ENCODE peak calls at places on chromosomes 16 and 17, in six cellular contexts. A, U, I, R, D and J are unnamed samples.

GRCh38 chr17:41211845-41212466 is 14.5 kb upstream of the KRTAP9-2 start:
- DNase-seq in R (no peak), D (peak; percentile 85), I (no peak), U (no peak), A (no peak), J (no peak)

GRCh38 chr16:81707411-81708321 is 71.4 kb upstream of the PLCG2 start:
- DNase-seq in A (no peak), U (no peak), D (peak; percentile 63), I (no peak), R (no peak), J (no peak)

GRCh38 chr17:49022391-49022941 is 25.3 kb downstream of the IGF2BP1 start:
- DNase-seq in I (no peak), R (no peak), U (no peak), A (no peak), D (peak; percentile 69), J (peak; percentile 72)

GRCh38 chr17:58278661-58279015 is 2.1 kb downstream of the MPO start:
- DNase-seq in D (no peak), U (no peak), A (peak; percentile 50), R (no peak), I (no peak), J (no peak)

GRCh38 chr17:50101346-50102163 is 6.4 kb downstream of the PDK2 start:
- DNase-seq in R (no peak), I (no peak), U (no peak), D (no peak), A (peak; percentile 50), J (peak; percentile 49)

GRCh38 chr16:28974007-28974436 is 556 bp upstream of the SPNS1 start:
- DNase-seq in D (peak; percentile 73), A (peak; percentile 57), U (no peak), R (peak; percentile 28), I (peak; percentile 51), J (no peak)

GRCh38 chr17:41331606-41332005 is 16.1 kb upstream of the KRTAP17-1 start:
- DNase-seq in R (no peak), I (no peak), D (no peak), A (no peak), U (no peak), J (no peak)

GRCh38 chr17:45313419-45313771 is 3.4 kb downstream of the MAP3K14 start:
- DNase-seq in A (no peak), D (no peak), I (no peak), U (no peak), R (no peak), J (no peak)

GRCh38 chr17:27755706-27756466 is 44.4 kb downstream of the NOS2 start:
- DNase-seq in R (no peak), D (no peak), A (no peak), I (no peak), U (no peak), J (no peak)

GRCh38 chr17:17515921-17516295 is 19.7 kb upstream of the RASD1 start:
- DNase-seq in R (no peak), D (no peak), U (no peak), A (peak; percentile 52), I (peak; percentile 16), J (no peak)

GRCh38 chr16:17590711-17591654 is 120.2 kb upstream of the XYLT1 start:
- DNase-seq in U (no peak), I (peak; percentile 83), R (no peak), D (no peak), A (no peak), J (no peak)

GRCh38 chr16:48201515-48202201 is 42.4 kb upstream of the LONP2 start:
- DNase-seq in R (no peak), A (peak; percentile 58), D (no peak), I (no peak), U (no peak), J (no peak)

GRCh38 chr17:40346768-40347154 is 17.8 kb downstream of the GJD3 start:
- DNase-seq in D (no peak), A (no peak), R (no peak), U (no peak), I (no peak), J (no peak)

GRCh38 chr17:17027442-17028058 is 14.7 kb upstream of the MPRIP start:
- DNase-seq in D (no peak), I (no peak), A (no peak), U (no peak), R (no peak), J (no peak)

GRCh38 chr17:28912281-28912937 is 9.5 kb upstream of the DHRS13 start:
- DNase-seq in R (no peak), I (peak; percentile 43), A (peak; percentile 45), D (peak; percentile 40), U (no peak), J (no peak)

GRCh38 chr17:6523330-6523729 is 33.0 kb downstream of the PITPNM3 start:
- DNase-seq in D (peak; percentile 74), A (no peak), R (no peak), I (no peak), U (no peak), J (no peak)

GRCh38 chr16:26316683-26317464 is 625.1 kb downstream of the HS3ST4 start:
- DNase-seq in R (no peak), A (peak; percentile 5), U (no peak), D (no peak), I (no peak), J (peak; percentile 24)

GRCh38 chr16:73192227-73192894 is 144.4 kb upstream of the ZFHX3 start:
- DNase-seq in I (no peak), A (peak; percentile 18), D (no peak), U (no peak), R (no peak), J (no peak)

GRCh38 chr17:5700791-5701190 is 116.5 kb upstream of the NLRP1 start:
- DNase-seq in R (no peak), D (no peak), I (no peak), A (no peak), U (no peak), J (peak; percentile 3)

GRCh38 chr17:72145972-72146755 is 25.3 kb downstream of the SOX9 start:
- DNase-seq in A (no peak), U (no peak), I (no peak), D (peak; percentile 45), R (no peak), J (no peak)

GRCh38 chr17:64063766-64064224 is 43.4 kb upstream of the ICAM2 start:
- DNase-seq in R (no peak), I (peak; percentile 78), U (no peak), A (peak; percentile 57), D (peak; percentile 68), J (peak; percentile 75)

GRCh38 chr17:39225974-39226683 is 384 bp upstream of the STAC2 start:
- DNase-seq in D (peak; percentile 60), R (no peak), I (peak; percentile 84), A (no peak), U (no peak), J (peak; percentile 60)

GRCh38 chr16:8647721-8648318 is 26.3 kb downstream of the METTL22 start:
- DNase-seq in U (no peak), R (no peak), I (no peak), A (no peak), D (no peak), J (no peak)

GRCh38 chr16:87608400-87608985 is 6.2 kb downstream of the JPH3 start:
- DNase-seq in D (peak; percentile 53), U (peak; percentile 29), I (peak; percentile 63), A (peak; percentile 68), R (peak; percentile 38), J (peak; percentile 91)

GRCh38 chr16:7962480-7962879 is 627.8 kb downstream of the TMEM114 start:
- DNase-seq in D (no peak), A (no peak), I (no peak), R (no peak), U (no peak), J (no peak)

DNA sequence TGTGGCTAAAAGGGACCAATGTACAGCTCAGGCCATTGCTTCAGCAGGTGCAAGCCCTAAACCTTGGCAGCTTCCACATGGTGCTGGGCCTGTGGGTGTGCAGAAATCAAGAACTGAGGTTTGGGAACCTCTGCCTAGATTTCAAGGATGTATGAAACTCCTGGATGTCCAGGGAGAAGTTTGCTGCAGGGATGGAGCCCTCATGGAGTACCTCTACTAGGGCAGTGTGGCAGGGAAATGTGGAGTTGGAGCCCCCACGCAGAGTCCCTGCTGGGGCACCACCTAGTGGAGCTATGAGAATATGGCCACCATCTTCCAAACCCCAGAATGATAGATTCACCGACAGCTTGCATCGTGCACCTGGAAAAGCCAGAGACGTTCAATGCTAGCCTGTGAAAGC is 13.0 kb downstream of the EFCAB5 start:
- DNase-seq in U (no peak), I (no peak), D (no peak), R (no peak), A (peak; percentile 21), J (no peak)
- TF ChIP-seq CTCF in U (no peak), I (no peak), D (no peak), R (no peak), A (no peak), J (no peak)

GRCh38 chr16:79811541-79811940 is 211.0 kb upstream of the MAF start:
- DNase-seq in U (no peak), A (no peak), R (no peak), D (no peak), I (no peak), J (no peak)
- TF ChIP-seq CTCF in U (no peak), A (no peak), R (no peak), D (no peak), I (no peak), J (no peak)

DNA sequence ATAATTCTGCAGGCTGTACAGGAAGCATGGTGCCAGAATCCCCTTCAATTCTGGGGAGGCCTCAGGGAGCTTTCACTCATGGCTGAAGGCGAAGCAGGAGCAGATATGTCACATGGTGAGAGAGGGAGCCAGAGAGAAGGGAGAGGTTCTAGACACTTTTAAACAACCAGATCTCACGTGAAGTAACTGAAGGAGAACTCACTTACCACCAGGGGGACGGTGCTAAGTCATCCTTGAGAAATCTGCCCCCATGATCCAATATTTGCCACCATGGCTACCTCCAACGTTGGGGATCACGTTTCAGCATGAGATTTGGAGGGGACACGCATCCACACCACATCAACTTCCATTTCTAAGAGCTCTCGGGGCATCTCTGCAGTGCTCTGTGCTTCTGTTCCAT is 37.4 kb upstream of the GNA13 start:
- DNase-seq in I (no peak), A (no peak), U (no peak), D (peak; percentile 45), R (no peak), J (no peak)
- TF ChIP-seq CTCF in I (no peak), A (no peak), U (no peak), D (no peak), R (no peak), J (no peak)

GRCh38 chr16:51816929-51817328 is 665.9 kb upstream of the SALL1 start:
- DNase-seq in A (no peak), D (no peak), I (no peak), R (no peak), U (no peak), J (no peak)

GRCh38 chr16:51815527-51815926 is 664.5 kb upstream of the SALL1 start:
- DNase-seq in R (no peak), D (no peak), U (no peak), A (no peak), I (no peak), J (no peak)

GRCh38 chr16:51812945-51813344 is 661.9 kb upstream of the SALL1 start:
- DNase-seq in R (no peak), A (no peak), D (no peak), I (no peak), U (no peak), J (no peak)

GRCh38 chr16:51814617-51815016 is 663.5 kb upstream of the SALL1 start:
- DNase-seq in I (no peak), U (no peak), D (no peak), R (no peak), A (no peak), J (no peak)

DNA sequence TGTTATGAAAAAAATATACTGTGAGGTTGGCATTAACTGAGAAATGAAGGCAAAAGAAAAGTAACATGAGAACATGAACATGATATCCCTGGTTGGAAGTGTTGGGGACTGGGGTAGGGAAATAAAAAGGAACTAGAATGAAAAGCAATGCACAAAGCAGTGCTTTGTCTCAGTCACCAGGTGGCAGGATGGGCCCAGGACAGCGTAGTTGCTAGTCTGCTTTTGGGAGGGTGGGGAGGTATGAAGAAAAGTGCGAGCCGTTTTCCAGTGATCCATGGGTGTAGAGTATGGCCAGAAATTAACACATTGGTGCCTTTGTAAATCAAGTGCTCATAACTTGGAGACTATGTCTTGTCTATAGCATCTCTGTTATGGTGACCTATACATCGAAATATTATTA is 662.5 kb upstream of the SALL1 start:
- DNase-seq in R (no peak), U (no peak), A (no peak), D (no peak), I (no peak), J (no peak)
- TF ChIP-seq CTCF in R (no peak), U (no peak), A (no peak), D (no peak), I (no peak), J (no peak)